ENCODE peak calls at places on chromosomes 5 and 9, in five cellular contexts. B is transverse colon, H is ovary, A is lower lobe of right lung, N is brain microvascular endothelial cell. J is an unnamed sample.
A peak's percentile ranks its signal among the peaks of the same experiment; 100 is the strongest.

GRCh38 chr5:180216646-180217171 is 7.7 kb upstream of the RASGEF1C start:
- DNase-seq in B (no peak), H (no peak), A (no peak), N (no peak), J (no peak)

GRCh38 chr9:111038336-111039202 is at the start of gene LPAR1:
- DNase-seq in B (peak; percentile 65), H (peak; percentile 68), A (peak; percentile 63), N (peak; percentile 39), J (peak; percentile 34)

GRCh38 chr5:53877243-53877642 is 316.8 kb downstream of the NDUFS4 start:
- DNase-seq in B (no peak), H (no peak), A (no peak), N (peak; percentile 73), J (peak; percentile 50)

GRCh38 chr5:134083517-134083916 is 31.0 kb upstream of the TCF7 start:
- DNase-seq in B (no peak), H (no peak), A (no peak), N (no peak), J (no peak)

GRCh38 chr5:84370176-84370575 is 14.5 kb downstream of the EDIL3 start:
- DNase-seq in B (no peak), H (no peak), A (no peak), N (no peak), J (no peak)

GRCh38 chr5:9924614-9925013 is 294.5 kb upstream of the TAS2R1 start:
- DNase-seq in B (no peak), H (no peak), A (no peak), N (peak; percentile 95), J (no peak)

GRCh38 chr5:68456756-68457217 is 241.2 kb downstream of the PIK3R1 start:
- DNase-seq in B (peak; percentile 25), H (no peak), A (no peak), N (peak; percentile 28), J (no peak)

GRCh38 chr5:179819296-179820126 is 1.2 kb upstream of the SQSTM1 start:
- DNase-seq in B (peak; percentile 77), H (peak; percentile 81), A (peak; percentile 83), N (peak; percentile 48), J (peak; percentile 90)

GRCh38 chr5:115068239-115069086 is 101.2 kb downstream of the TRIM36 start:
- DNase-seq in B (no peak), H (no peak), A (no peak), N (peak; percentile 58), J (peak; percentile 6)

GRCh38 chr9:86246752-86247161 is 12.7 kb downstream of the C9orf153 start:
- DNase-seq in B (no peak), H (no peak), A (no peak), N (peak; percentile 41), J (peak; percentile 61)

GRCh38 chr9:112489876-112490661 is 3.4 kb downstream of the KIAA1958 start:
- DNase-seq in B (no peak), H (no peak), A (no peak), N (no peak), J (no peak)

GRCh38 chr5:174344335-174344734 is 298.8 kb downstream of the NSG2 start:
- DNase-seq in B (no peak), H (no peak), A (no peak), N (no peak), J (no peak)

GRCh38 chr5:116137544-116138378 is 52.9 kb downstream of the COMMD10 start:
- DNase-seq in B (no peak), H (no peak), A (no peak), N (peak; percentile 35), J (no peak)

GRCh38 chr9:131839281-131840084 is 99.6 kb upstream of the RAPGEF1 start:
- DNase-seq in B (peak; percentile 22), H (no peak), A (no peak), N (peak; percentile 84), J (no peak)

GRCh38 chr9:115262477-115262876 is 144.5 kb upstream of the TNC start:
- DNase-seq in B (peak; percentile 87), H (no peak), A (peak; percentile 79), N (peak; percentile 47), J (peak; percentile 56)

GRCh38 chr5:32627219-32627880 is 42.0 kb downstream of the SUB1 start:
- DNase-seq in B (no peak), H (no peak), A (no peak), N (peak; percentile 32), J (no peak)

GRCh38 chr9:118222375-118222774 is 518.2 kb downstream of the TLR4 start:
- DNase-seq in B (no peak), H (no peak), A (no peak), N (no peak), J (peak; percentile 28)

GRCh38 chr9:764105-764524 is 77.4 kb upstream of the DMRT1 start:
- DNase-seq in B (peak; percentile 76), H (peak; percentile 64), A (peak; percentile 63), N (peak; percentile 52), J (peak; percentile 53)

GRCh38 chr5:9047932-9048331 is 497.9 kb downstream of the SEMA5A start:
- DNase-seq in B (no peak), H (no peak), A (no peak), N (no peak), J (no peak)

GRCh38 chr9:90915693-90916092 is 114.1 kb downstream of the SYK start:
- DNase-seq in B (peak; percentile 58), H (no peak), A (no peak), N (peak; percentile 44), J (no peak)

GRCh38 chr5:119287547-119288073 is 68.2 kb upstream of the TNFAIP8 start:
- DNase-seq in B (no peak), H (no peak), A (no peak), N (peak; percentile 64), J (no peak)

GRCh38 chr5:68499952-68500351 is 284.4 kb downstream of the PIK3R1 start:
- DNase-seq in B (no peak), H (no peak), A (no peak), N (no peak), J (no peak)

GRCh38 chr5:95779611-95780010 is 42.9 kb downstream of the GLRX start:
- DNase-seq in B (no peak), H (no peak), A (no peak), N (peak; percentile 36), J (no peak)

GRCh38 chr9:110923601-110924000 is 114.7 kb downstream of the LPAR1 start:
- DNase-seq in B (no peak), H (no peak), A (no peak), N (no peak), J (no peak)

GRCh38 chr5:90746119-90746518 is 187.5 kb downstream of the ADGRV1 start:
- DNase-seq in B (no peak), H (no peak), A (no peak), N (no peak), J (no peak)

GRCh38 chr5:176784218-176785165 is 25.9 kb upstream of the UNC5A start:
- DNase-seq in B (no peak), H (no peak), A (no peak), N (peak; percentile 64), J (no peak)

DNA sequence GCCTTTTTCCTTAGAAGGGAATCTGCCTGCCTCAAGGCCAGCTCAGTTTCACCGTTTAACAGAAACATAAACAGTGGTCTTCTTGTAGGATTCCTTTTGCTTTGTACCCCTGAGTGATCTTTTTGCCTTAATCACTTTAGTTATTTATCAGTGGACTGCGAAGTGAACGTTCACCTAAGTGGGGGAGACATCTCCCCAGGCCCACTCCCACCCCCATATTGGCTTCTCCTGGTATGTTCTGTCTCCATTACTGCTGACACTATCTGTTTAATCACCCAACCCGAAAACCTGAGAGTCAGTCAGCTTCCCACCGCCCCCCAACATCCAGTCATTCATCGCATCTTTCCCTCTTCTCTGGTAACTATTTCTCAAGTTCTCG is 1.4 kb downstream of the SKP2 start:
- DNase-seq in B (no peak), H (no peak), A (no peak), N (no peak), J (no peak)
- H3K4me3 ChIP-seq in B (no peak overlapping the region), H (peak overlapping the region; percentile 92), A (peak overlapping the region; percentile 89), N (peak overlapping the region; percentile 93), J (no peak overlapping the region)

DNA sequence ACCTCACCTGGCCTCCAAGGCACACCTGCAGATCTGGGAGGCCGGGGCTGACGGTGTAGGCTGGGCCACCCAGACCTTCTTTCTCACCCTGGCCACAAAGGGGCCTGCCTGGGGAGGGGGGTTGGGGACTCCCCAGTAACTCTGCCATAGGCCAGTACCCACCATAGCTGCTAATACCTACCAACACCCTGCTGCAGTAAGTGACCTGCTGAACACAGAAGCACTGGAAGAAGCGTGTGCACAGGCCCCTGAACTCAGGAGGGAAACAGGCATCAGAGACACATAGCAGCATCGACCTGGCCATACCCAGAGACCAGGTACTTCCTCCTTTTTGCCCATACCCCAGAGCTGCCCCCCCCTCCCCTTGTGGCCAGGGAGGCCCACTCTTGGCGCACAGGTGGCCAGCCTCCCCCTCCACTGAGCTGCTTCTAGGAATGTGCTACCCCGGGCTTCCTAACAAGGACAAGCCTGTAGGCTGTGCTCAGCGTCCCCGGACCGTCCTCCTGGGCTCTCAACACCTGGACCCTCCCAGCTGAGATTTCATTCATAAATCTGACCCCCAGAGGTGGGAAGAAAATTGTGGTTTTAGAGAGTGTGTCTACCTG is 4.9 kb downstream of the NRARP start:
- DNase-seq in B (peak; percentile 42), H (peak; percentile 19), A (no peak), N (no peak), J (no peak)
- H3K27me3 ChIP-seq in B (peaks cover 76% of the 10 kb centered on the region), H (peaks cover 8% of the 10 kb centered on the region), A (peaks cover 54% of the 10 kb centered on the region), N (no peaks in the 10 kb centered on the region), J (peaks cover 26% of the 10 kb centered on the region)

GRCh38 chr5:169531631-169532030 is 51.9 kb upstream of the SPDL1 start:
- DNase-seq in B (no peak), H (no peak), A (no peak), N (no peak), J (no peak)

DNA sequence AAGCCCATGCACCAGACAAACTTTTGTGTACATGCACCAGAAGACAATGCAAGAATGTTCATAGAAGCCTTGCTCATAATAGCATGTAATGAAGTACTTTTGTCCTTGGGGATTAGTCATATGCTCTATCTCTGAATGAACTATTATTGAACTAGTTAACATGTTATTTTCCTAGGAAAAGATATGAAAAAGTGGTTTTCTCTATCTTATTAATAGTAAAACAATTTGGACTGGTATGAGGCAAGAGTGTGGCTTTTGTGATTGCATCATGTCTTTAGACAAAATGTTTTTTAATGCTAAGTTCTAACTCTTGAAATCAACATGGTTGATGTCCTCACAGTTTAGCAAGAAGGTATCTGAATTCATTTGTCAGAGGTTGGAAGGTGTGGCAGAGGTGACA is 55.7 kb upstream of the SPDL1 start:
- DNase-seq in B (no peak), H (no peak), A (no peak), N (no peak), J (no peak)
- H3K27ac ChIP-seq in B (no peak overlapping the region), H (no peak overlapping the region), A (no peak overlapping the region), N (no peak overlapping the region), J (no peak overlapping the region)

GRCh38 chr5:149388498-149389190 is 9.6 kb upstream of the IL17B start:
- DNase-seq in B (no peak), H (no peak), A (no peak), N (no peak), J (no peak)

GRCh38 chr5:149391524-149391923 is 12.4 kb upstream of the IL17B start:
- DNase-seq in B (no peak), H (no peak), A (no peak), N (no peak), J (no peak)

GRCh38 chr5:149389552-149390495 is 10.7 kb upstream of the IL17B start:
- DNase-seq in B (no peak), H (no peak), A (no peak), N (no peak), J (no peak)

GRCh38 chr5:149387982-149388381 is 8.9 kb upstream of the IL17B start:
- DNase-seq in B (no peak), H (peak; percentile 73), A (no peak), N (peak; percentile 54), J (peak; percentile 72)

DNA sequence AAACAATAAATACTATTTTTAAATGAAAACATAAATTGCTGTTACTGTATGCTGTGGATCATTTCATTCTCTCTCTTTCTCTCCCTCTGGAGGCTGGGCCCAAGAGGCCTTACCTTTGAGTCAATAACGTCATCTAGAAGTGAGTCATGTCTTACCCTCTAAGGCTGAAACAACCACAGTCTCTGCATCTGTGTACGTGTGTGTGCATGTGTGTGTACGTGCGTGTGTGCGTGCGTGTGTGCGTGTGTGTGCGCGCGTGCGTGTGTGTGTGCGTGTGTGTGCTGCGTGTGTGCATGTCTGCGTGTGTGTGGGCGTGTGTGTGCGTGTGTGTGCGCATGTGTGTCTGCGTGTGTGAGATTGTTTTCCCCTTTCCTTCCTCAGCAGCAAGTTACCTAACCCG is 13.6 kb upstream of the IL17B start:
- DNase-seq in B (no peak), H (no peak), A (no peak), N (no peak), J (no peak)
- H3K4me3 ChIP-seq in B (no peak overlapping the region), H (no peak overlapping the region), A (no peak overlapping the region), N (no peak overlapping the region), J (no peak overlapping the region)